ENCODE peak calls at places on chromosome 17, in four cellular contexts. One of them, this sample, is unnamed.
A peak's percentile ranks its signal among the peaks of the same experiment; 100 is the strongest.

GRCh38 chr17:28763804-28764266 is 20.0 kb downstream of the TRAF4 start:
- DNase-seq in H9: peak; percentile 66
- DNase-seq in IMR-90: peak; percentile 74
- DNase-seq in H1: peak; percentile 84
- DNase-seq in this sample: peak; percentile 93

GRCh38 chr17:42284566-42284965 is 3.7 kb upstream of the STAT5A start:
- DNase-seq in IMR-90: no peak
- DNase-seq in H9: peak; percentile 25
- DNase-seq in H1: no peak
- DNase-seq in this sample: no peak

GRCh38 chr17:31374503-31374902 is 17.0 kb upstream of the RAB11FIP4 start:
- DNase-seq in H1: no peak
- DNase-seq in IMR-90: no peak
- DNase-seq in H9: no peak
- DNase-seq in this sample: no peak

GRCh38 chr17:49707246-49707607 is 537 bp downstream of the SLC35B1 start:
- DNase-seq in IMR-90: no peak
- DNase-seq in H1: no peak
- DNase-seq in H9: no peak
- DNase-seq in this sample: no peak

GRCh38 chr17:17870292-17870691 is 33.5 kb upstream of the SREBF1 start:
- DNase-seq in H9: no peak
- DNase-seq in H1: no peak
- DNase-seq in IMR-90: no peak
- DNase-seq in this sample: no peak

GRCh38 chr17:13429201-13429600 is 172.5 kb downstream of the HS3ST3A1 start:
- DNase-seq in H1: no peak
- DNase-seq in H9: no peak
- DNase-seq in IMR-90: peak; percentile 92
- DNase-seq in this sample: peak; percentile 80

GRCh38 chr17:74268554-74268953 is 5.5 kb upstream of the DNAI2 start:
- DNase-seq in IMR-90: no peak
- DNase-seq in H1: no peak
- DNase-seq in H9: no peak
- DNase-seq in this sample: no peak

GRCh38 chr17:66476014-66476413 is 173.6 kb downstream of the PRKCA start:
- DNase-seq in H9: no peak
- DNase-seq in IMR-90: no peak
- DNase-seq in H1: no peak
- DNase-seq in this sample: no peak

GRCh38 chr17:41734139-41734948 is at the start of gene HAP1:
- DNase-seq in H9: peak; percentile 84
- DNase-seq in IMR-90: peak; percentile 8
- DNase-seq in H1: peak; percentile 93
- DNase-seq in this sample: peak; percentile 14

GRCh38 chr17:57484081-57484666 is 227.9 kb downstream of the MSI2 start:
- DNase-seq in H1: no peak
- DNase-seq in IMR-90: peak; percentile 43
- DNase-seq in H9: no peak
- DNase-seq in this sample: peak; percentile 83

GRCh38 chr17:50167371-50167770 is 1.6 kb downstream of the SGCA start:
- DNase-seq in H9: no peak
- DNase-seq in IMR-90: no peak
- DNase-seq in H1: no peak
- DNase-seq in this sample: no peak

GRCh38 chr17:51435641-51436091 is 175.3 kb downstream of the UTP18 start:
- DNase-seq in H9: peak; percentile 85
- DNase-seq in H1: peak; percentile 72
- DNase-seq in IMR-90: peak; percentile 4
- DNase-seq in this sample: no peak

GRCh38 chr17:7001562-7001961 is 5.7 kb downstream of the ALOX12 start:
- DNase-seq in H1: peak; percentile 89
- DNase-seq in IMR-90: no peak
- DNase-seq in H9: peak; percentile 76
- DNase-seq in this sample: no peak

GRCh38 chr17:57001541-57001940 is 23.6 kb downstream of the SCPEP1 start:
- DNase-seq in H9: no peak
- DNase-seq in IMR-90: no peak
- DNase-seq in H1: no peak
- DNase-seq in this sample: no peak

GRCh38 chr17:71375948-71376347 is 744.9 kb upstream of the SOX9 start:
- DNase-seq in H1: no peak
- DNase-seq in IMR-90: no peak
- DNase-seq in H9: no peak
- DNase-seq in this sample: no peak

GRCh38 chr17:65287040-65287439 is 149.9 kb downstream of the RGS9 start:
- DNase-seq in H9: peak; percentile 29
- DNase-seq in H1: no peak
- DNase-seq in IMR-90: peak; percentile 43
- DNase-seq in this sample: peak; percentile 49

GRCh38 chr17:61408151-61409041 is 8.8 kb downstream of the TBX2 start:
- DNase-seq in H9: peak; percentile 48
- DNase-seq in H1: peak; percentile 64
- DNase-seq in IMR-90: peak; percentile 55
- DNase-seq in this sample: no peak

GRCh38 chr17:7897773-7898172 is 9.2 kb downstream of the CHD3 start:
- DNase-seq in H9: peak; percentile 16
- DNase-seq in IMR-90: peak; percentile 77
- DNase-seq in H1: no peak
- DNase-seq in this sample: peak; percentile 60

GRCh38 chr17:44898768-44899073 is 524 bp downstream of the EFTUD2 start:
- DNase-seq in IMR-90: no peak
- DNase-seq in H9: no peak
- DNase-seq in H1: no peak
- DNase-seq in this sample: peak; percentile 47

GRCh38 chr17:75753514-75754377 is 11.2 kb downstream of the GALK1 start:
- DNase-seq in IMR-90: peak; percentile 56
- DNase-seq in H1: peak; percentile 90
- DNase-seq in H9: peak; percentile 92
- DNase-seq in this sample: no peak

GRCh38 chr17:45241315-45242011 is 19.8 kb downstream of the FMNL1 start:
- DNase-seq in H9: peak; percentile 77
- DNase-seq in IMR-90: no peak
- DNase-seq in H1: peak; percentile 84
- DNase-seq in this sample: no peak

GRCh38 chr17:1271441-1271840 is 1.2 kb downstream of the BHLHA9 start:
- DNase-seq in IMR-90: no peak
- DNase-seq in H9: no peak
- DNase-seq in H1: no peak
- DNase-seq in this sample: no peak

GRCh38 chr17:4566785-4567184 is 6.4 kb upstream of the GGT6 start:
- DNase-seq in IMR-90: peak; percentile 39
- DNase-seq in H1: peak; percentile 85
- DNase-seq in H9: peak; percentile 92
- DNase-seq in this sample: peak; percentile 82

GRCh38 chr17:75457047-75457654 is 716 bp downstream of the TMEM94 start:
- DNase-seq in IMR-90: peak; percentile 45
- DNase-seq in H1: peak; percentile 70
- DNase-seq in H9: peak; percentile 87
- DNase-seq in this sample: peak; percentile 43

DNA sequence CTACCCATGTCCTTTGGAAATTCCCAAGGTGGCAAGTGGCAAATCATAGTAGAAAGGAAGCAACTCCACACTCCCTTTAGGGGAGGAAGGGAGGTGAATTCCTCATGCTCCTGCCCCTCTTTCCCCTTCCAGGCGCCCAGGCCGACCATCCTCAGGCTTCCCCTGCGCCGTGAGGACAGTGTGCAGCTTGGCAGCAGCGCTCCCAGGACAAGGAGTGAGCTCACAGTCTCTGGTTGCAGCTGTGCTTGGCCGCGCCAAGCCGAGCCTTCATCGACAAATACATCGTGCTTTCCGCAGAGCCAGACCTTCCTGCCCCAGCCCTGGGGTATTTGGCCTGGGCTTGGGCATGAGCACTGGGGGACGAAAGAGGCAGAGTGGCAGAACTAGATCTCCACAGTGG is 112.6 kb downstream of the ENGASE start:
- DNase-seq in H1: no peak
- DNase-seq in IMR-90: no peak
- DNase-seq in H9: no peak
- DNase-seq in this sample: no peak
- H3K23ac ChIP-seq in H1: no peak overlapping the region
- H3K23ac ChIP-seq in IMR-90: no peak overlapping the region
- H3K23ac ChIP-seq in H9: no peak overlapping the region
- H3K23ac ChIP-seq in this sample: no peak overlapping the region

GRCh38 chr17:55687037-55687436 is 35.6 kb downstream of the TMEM100 start:
- DNase-seq in H9: no peak
- DNase-seq in IMR-90: no peak
- DNase-seq in H1: no peak
- DNase-seq in this sample: no peak
- H4K8ac ChIP-seq in H9: no peak overlapping the region
- H4K8ac ChIP-seq in IMR-90: no peak overlapping the region
- H4K8ac ChIP-seq in H1: no peak overlapping the region
- H4K8ac ChIP-seq in this sample: no peak overlapping the region

DNA sequence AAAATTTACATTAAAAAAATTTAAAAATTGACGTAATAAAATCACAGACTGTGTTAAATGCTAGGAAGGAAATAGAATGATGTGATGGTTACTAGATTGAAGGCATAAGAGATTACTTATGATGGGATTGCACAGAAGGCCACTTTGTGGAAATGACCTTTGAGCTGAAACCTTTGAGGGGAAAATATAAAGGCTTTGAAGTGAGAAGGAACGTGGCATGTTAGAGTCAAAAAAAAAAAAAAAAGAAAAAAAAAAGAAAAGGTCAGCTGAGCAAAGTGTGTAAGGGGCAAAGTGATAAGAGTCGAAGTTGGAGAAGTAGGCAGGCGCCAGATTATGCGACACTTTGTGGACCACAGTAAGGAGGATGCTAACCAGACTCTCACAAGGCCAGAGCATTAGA is 3.6 kb upstream of the PSMD11 start:
- DNase-seq in IMR-90: no peak
- DNase-seq in H1: no peak
- DNase-seq in H9: no peak
- DNase-seq in this sample: no peak
- H3K9ac ChIP-seq in IMR-90: no peak overlapping the region
- H3K9ac ChIP-seq in H1: no peak overlapping the region
- H3K9ac ChIP-seq in H9: no peak overlapping the region
- H3K9ac ChIP-seq in this sample: no peak overlapping the region

GRCh38 chr17:36532435-36532975 is 2.2 kb downstream of the MYO19 start:
- DNase-seq in H9: no peak
- DNase-seq in H1: peak; percentile 14
- DNase-seq in IMR-90: no peak
- DNase-seq in this sample: no peak

GRCh38 chr17:36534117-36534880 is at the start of gene MYO19:
- DNase-seq in H9: peak; percentile 89
- DNase-seq in H1: peak; percentile 86
- DNase-seq in IMR-90: peak; percentile 44
- DNase-seq in this sample: peak; percentile 74

GRCh38 chr17:36534881-36535668 is at the start of gene PIGW:
- DNase-seq in H9: peak; percentile 98
- DNase-seq in IMR-90: peak; percentile 85
- DNase-seq in H1: peak; percentile 93
- DNase-seq in this sample: peak; percentile 92

GRCh38 chr17:36535669-36536081 is 888 bp downstream of the PIGW start:
- DNase-seq in H1: no peak
- DNase-seq in H9: no peak
- DNase-seq in IMR-90: no peak
- DNase-seq in this sample: no peak
- H3K23ac ChIP-seq in H1: no peak overlapping the region
- H3K23ac ChIP-seq in H9: no peak overlapping the region
- H3K23ac ChIP-seq in IMR-90: peak overlapping the region; percentile 64
- H3K23ac ChIP-seq in this sample: no peak overlapping the region

GRCh38 chr17:81429353-81429774 is 34.1 kb downstream of the BAHCC1 start:
- DNase-seq in H9: no peak
- DNase-seq in H1: no peak
- DNase-seq in IMR-90: peak; percentile 67
- DNase-seq in this sample: no peak

GRCh38 chr17:81428945-81429344 is 33.7 kb downstream of the BAHCC1 start:
- DNase-seq in H1: no peak
- DNase-seq in IMR-90: no peak
- DNase-seq in H9: no peak
- DNase-seq in this sample: no peak

GRCh38 chr17:81428521-81428920 is 33.3 kb downstream of the BAHCC1 start:
- DNase-seq in H1: no peak
- DNase-seq in H9: no peak
- DNase-seq in IMR-90: no peak
- DNase-seq in this sample: no peak

GRCh38 chr17:81428121-81428515 is 32.9 kb downstream of the BAHCC1 start:
- DNase-seq in H1: no peak
- DNase-seq in IMR-90: no peak
- DNase-seq in H9: no peak
- DNase-seq in this sample: no peak

DNA sequence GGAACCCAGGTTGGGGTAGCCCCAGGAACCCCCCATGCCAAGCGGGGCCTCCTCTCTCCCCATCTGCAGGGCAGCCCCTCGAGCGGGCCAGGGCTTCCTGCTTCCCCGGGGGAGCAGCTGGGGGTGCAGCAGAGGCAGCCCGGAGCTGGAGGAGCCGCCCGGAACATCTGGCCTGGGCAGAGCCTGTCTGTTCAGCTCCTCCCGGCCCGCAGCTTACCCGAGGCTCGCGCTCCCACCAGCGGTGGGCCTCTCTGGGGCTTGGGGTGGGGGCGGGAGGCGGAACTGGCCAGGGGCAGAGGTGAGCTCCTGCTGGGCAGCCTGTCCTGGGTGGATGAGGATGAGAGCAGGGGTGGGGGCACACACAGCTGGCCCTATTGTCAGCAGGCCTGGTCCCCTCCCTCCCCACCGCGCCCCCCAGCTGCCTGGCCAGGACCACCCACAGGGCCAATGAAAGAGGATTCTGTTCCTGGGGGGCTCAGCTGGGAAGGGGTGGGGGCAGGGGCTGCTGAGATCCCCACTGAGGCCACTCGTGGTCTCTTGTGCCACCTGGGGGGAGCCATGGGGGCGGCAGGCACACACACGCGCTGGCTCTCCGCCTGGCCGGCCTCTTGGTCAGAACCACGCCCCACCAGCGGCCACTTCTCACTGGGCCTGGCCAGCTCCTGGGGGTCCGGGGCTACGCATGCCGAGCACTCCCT is 34.7 kb downstream of the BAHCC1 start:
- DNase-seq in H9: no peak
- DNase-seq in IMR-90: no peak
- DNase-seq in H1: no peak
- DNase-seq in this sample: no peak
- H4K8ac ChIP-seq in H9: no peak overlapping the region
- H4K8ac ChIP-seq in IMR-90: no peak overlapping the region
- H4K8ac ChIP-seq in H1: peak overlapping the region; percentile 79
- H4K8ac ChIP-seq in this sample: no peak overlapping the region

DNA sequence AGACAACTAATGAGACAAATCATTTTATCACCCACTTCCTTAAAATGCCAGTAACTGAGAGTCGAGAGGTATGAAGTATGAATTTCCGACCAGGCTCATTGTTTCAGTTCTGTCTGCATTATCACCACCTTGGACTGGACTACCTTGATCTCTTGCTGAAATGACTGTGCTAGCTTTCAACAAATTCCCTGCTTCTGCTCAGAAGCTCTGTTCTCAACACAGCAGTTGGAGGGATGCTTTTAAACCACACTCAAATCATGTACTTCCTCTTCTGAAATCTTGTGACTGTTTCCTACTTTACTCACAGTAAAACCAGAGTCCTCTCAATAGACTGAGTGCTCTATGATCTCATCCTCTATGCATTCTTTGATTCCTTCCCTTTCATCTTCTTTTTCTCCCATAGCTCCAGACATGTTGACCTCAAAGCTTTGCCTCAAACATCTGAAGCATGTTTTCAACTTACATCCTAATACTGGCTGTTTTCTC is 195.8 kb downstream of the KCNJ2 start:
- DNase-seq in H9: no peak
- DNase-seq in H1: no peak
- DNase-seq in IMR-90: peak; percentile 78
- DNase-seq in this sample: no peak
- H3K9ac ChIP-seq in H9: no peak overlapping the region
- H3K9ac ChIP-seq in H1: no peak overlapping the region
- H3K9ac ChIP-seq in IMR-90: no peak overlapping the region
- H3K9ac ChIP-seq in this sample: no peak overlapping the region

This sample was measured in trophoblast cell.